ENCODE peak calls at places on chromosomes 13 and 19, in nine cellular contexts. H, C, J, Q, T, O, N, L and B are unnamed samples.

GRCh38 chr13:46964789-46965527 is 68.1 kb upstream of the HTR2A start:
- DNase-seq in H (peak; percentile 72), C (no peak), J (no peak), Q (no peak), T (no peak), O (no peak), N (no peak), L (no peak), B (no peak)

GRCh38 chr19:47232422-47233211 is 1.6 kb upstream of the BBC3 start:
- DNase-seq in H (peak; percentile 82), C (no peak), J (no peak), Q (no peak), T (no peak), O (no peak), N (no peak), L (no peak), B (no peak)

GRCh38 chr19:34480971-34481821 is at the start of gene WTIP:
- DNase-seq in H (peak; percentile 88), C (no peak), J (no peak), Q (peak; percentile 66), T (peak; percentile 91), O (no peak), N (peak; percentile 97), L (peak; percentile 43), B (no peak)

GRCh38 chr19:43429395-43429794 is 14.7 kb downstream of the TEX101 start:
- DNase-seq in H (no peak), C (no peak), J (no peak), Q (no peak), T (no peak), O (no peak), N (no peak), L (no peak), B (no peak)

GRCh38 chr19:46761418-46761831 is 15.2 kb upstream of the STRN4 start:
- DNase-seq in H (peak; percentile 79), C (no peak), J (no peak), Q (peak; percentile 54), T (no peak), O (no peak), N (no peak), L (no peak), B (no peak)

GRCh38 chr19:21110183-21110582 is 28.2 kb downstream of the ZNF714 start:
- DNase-seq in H (no peak), C (no peak), J (no peak), Q (no peak), T (no peak), O (no peak), N (no peak), L (no peak), B (no peak)

GRCh38 chr13:97212540-97213146 is 9.5 kb upstream of the MBNL2 start:
- DNase-seq in H (peak; percentile 49), C (no peak), J (no peak), Q (no peak), T (no peak), O (no peak), N (no peak), L (no peak), B (no peak)

GRCh38 chr13:82257790-82258507 is 1624.3 kb downstream of the SLITRK1 start:
- DNase-seq in H (no peak), C (no peak), J (no peak), Q (no peak), T (no peak), O (no peak), N (no peak), L (no peak), B (no peak)

GRCh38 chr13:21240586-21240985 is 64.1 kb downstream of the MRPL57 start:
- DNase-seq in H (peak; percentile 58), C (no peak), J (no peak), Q (peak; percentile 25), T (no peak), O (no peak), N (no peak), L (peak; percentile 31), B (peak; percentile 59)

GRCh38 chr13:27261376-27261775 is 9.3 kb upstream of the RASL11A start:
- DNase-seq in H (no peak), C (no peak), J (no peak), Q (no peak), T (no peak), O (no peak), N (no peak), L (no peak), B (no peak)

GRCh38 chr13:64910061-64910460 is 2320.1 kb downstream of the PCDH9 start:
- DNase-seq in H (no peak), C (no peak), J (no peak), Q (no peak), T (no peak), O (no peak), N (no peak), L (no peak), B (no peak)

GRCh38 chr13:43934273-43934672 is 54.6 kb downstream of the LACC1 start:
- DNase-seq in H (peak; percentile 29), C (no peak), J (no peak), Q (no peak), T (no peak), O (no peak), N (no peak), L (no peak), B (no peak)

GRCh38 chr19:5231857-5232503 is 108.6 kb downstream of the PTPRS start:
- DNase-seq in H (no peak), C (no peak), J (no peak), Q (no peak), T (no peak), O (no peak), N (no peak), L (no peak), B (no peak)

GRCh38 chr13:25241007-25241406 is 46.3 kb downstream of the MTMR6 start:
- DNase-seq in H (no peak), C (no peak), J (no peak), Q (no peak), T (no peak), O (no peak), N (no peak), L (no peak), B (no peak)

GRCh38 chr19:54481326-54481930 is 8.3 kb upstream of the CDC42EP5 start:
- DNase-seq in H (peak; percentile 33), C (no peak), J (no peak), Q (no peak), T (no peak), O (no peak), N (peak; percentile 93), L (no peak), B (no peak)

GRCh38 chr13:38965281-38965680 is 25.4 kb downstream of the STOML3 start:
- DNase-seq in H (no peak), C (no peak), J (no peak), Q (no peak), T (no peak), O (no peak), N (no peak), L (no peak), B (no peak)

GRCh38 chr19:38386968-38387549 is 775 bp downstream of the GGN start:
- DNase-seq in H (no peak), C (no peak), J (no peak), Q (no peak), T (no peak), O (no peak), N (no peak), L (no peak), B (no peak)

GRCh38 chr19:18878858-18879578 is 16.9 kb downstream of the CERS1 start:
- DNase-seq in H (no peak), C (no peak), J (no peak), Q (no peak), T (no peak), O (no peak), N (no peak), L (no peak), B (no peak)

GRCh38 chr13:70835349-70835748 is 727.1 kb upstream of the KLHL1 start:
- DNase-seq in H (no peak), C (no peak), J (no peak), Q (no peak), T (no peak), O (no peak), N (no peak), L (no peak), B (no peak)

GRCh38 chr19:1205114-1206062 is at the start of gene STK11:
- DNase-seq in H (peak; percentile 94), C (peak; percentile 100), J (peak; percentile 99), Q (peak; percentile 87), T (peak; percentile 100), O (peak; percentile 94), N (peak; percentile 99), L (peak; percentile 68), B (peak; percentile 73)

GRCh38 chr19:35471946-35472345 is 18.3 kb downstream of the KRTDAP start:
- DNase-seq in H (no peak), C (no peak), J (no peak), Q (no peak), T (no peak), O (no peak), N (no peak), L (no peak), B (no peak)

GRCh38 chr19:8363803-8364771 is at the start of gene ANGPTL4:
- DNase-seq in H (peak; percentile 55), C (peak; percentile 71), J (peak; percentile 20), Q (peak; percentile 58), T (peak; percentile 76), O (peak; percentile 22), N (peak; percentile 83), L (no peak), B (no peak)

GRCh38 chr19:4499855-4500254 is 18.4 kb downstream of the PLIN4 start:
- DNase-seq in H (no peak), C (no peak), J (no peak), Q (no peak), T (no peak), O (no peak), N (no peak), L (no peak), B (no peak)

GRCh38 chr19:51365211-51366049 is 758 bp downstream of the ETFB start:
- DNase-seq in H (peak; percentile 53), C (no peak), J (no peak), Q (no peak), T (no peak), O (peak; percentile 34), N (no peak), L (no peak), B (no peak)

GRCh38 chr19:12656899-12657571 is 9.5 kb downstream of the MAN2B1 start:
- DNase-seq in H (no peak), C (peak; percentile 37), J (no peak), Q (no peak), T (no peak), O (no peak), N (no peak), L (no peak), B (no peak)

GRCh38 chr19:46624958-46625661 is at the start of gene PTGIR:
- DNase-seq in H (peak; percentile 78), C (no peak), J (no peak), Q (peak; percentile 62), T (no peak), O (no peak), N (no peak), L (no peak), B (no peak)